ENCODE peak calls at places on chromosome 2, in seven cellular contexts. Q is PC-3, S is esophagus squamous epithelium, R is cardiac fibroblast, H is keratinocyte, V is mucosa of descending colon, D is mammary epithelial cell. P is an unnamed sample.

GRCh38 chr2:36570416-36570815 is 27.6 kb downstream of the FEZ2 start:
- DNase-seq in R (peak; percentile 59), S (no peak), H (no peak), Q (peak; percentile 46), D (no peak), V (no peak), P (peak; percentile 51)

GRCh38 chr2:96665083-96665569 is 22.6 kb downstream of the FER1L5 start:
- DNase-seq in R (peak; percentile 99), D (peak; percentile 97), V (no peak), H (peak; percentile 13), S (no peak), Q (peak; percentile 89), P (peak; percentile 100)

GRCh38 chr2:227479865-227480475 is 8.0 kb downstream of the AGFG1 start:
- DNase-seq in Q (peak; percentile 56), H (no peak), D (no peak), S (no peak), V (no peak), R (peak; percentile 69), P (peak; percentile 83)

GRCh38 chr2:236343400-236344161 is 79.4 kb upstream of the ASB18 start:
- DNase-seq in S (no peak), H (peak; percentile 53), Q (peak; percentile 79), V (no peak), D (peak; percentile 56), R (peak; percentile 86), P (peak; percentile 91)

GRCh38 chr2:229081411-229081810 is 189.7 kb downstream of the PID1 start:
- DNase-seq in D (no peak), Q (peak; percentile 49), V (no peak), S (no peak), R (peak; percentile 22), H (no peak), P (peak; percentile 47)

GRCh38 chr2:60515751-60516226 is 37.7 kb downstream of the BCL11A start:
- DNase-seq in R (peak; percentile 72), S (no peak), Q (peak; percentile 40), V (peak; percentile 35), D (peak; percentile 62), H (no peak), P (peak; percentile 95)

GRCh38 chr2:27442282-27442980 is at the start of gene KRTCAP3:
- DNase-seq in Q (peak; percentile 14), S (no peak), D (no peak), V (peak; percentile 90), R (no peak), H (no peak), P (no peak)

GRCh38 chr2:121220995-121221394 is 64.0 kb downstream of the TFCP2L1 start:
- DNase-seq in V (no peak), D (peak; percentile 70), H (peak; percentile 5), R (peak; percentile 46), Q (peak; percentile 68), S (no peak), P (peak; percentile 8)

GRCh38 chr2:192053921-192054320 is 140.8 kb downstream of the TMEFF2 start:
- DNase-seq in D (no peak), R (no peak), V (no peak), H (no peak), Q (no peak), S (no peak), P (no peak)

GRCh38 chr2:113058998-113059960 is at the start of gene IL36RN:
- DNase-seq in R (no peak), S (no peak), H (no peak), Q (no peak), V (no peak), D (no peak), P (no peak)

GRCh38 chr2:25043241-25043867 is 1.5 kb downstream of the EFR3B start:
- DNase-seq in D (no peak), V (no peak), R (peak; percentile 78), S (no peak), Q (peak; percentile 69), H (no peak), P (peak; percentile 90)

GRCh38 chr2:158131919-158132566 is 30.4 kb downstream of the UPP2 start:
- DNase-seq in S (no peak), H (no peak), Q (no peak), V (no peak), R (no peak), D (no peak), P (no peak)

GRCh38 chr2:143685439-143686078 is 556.3 kb downstream of the ARHGAP15 start:
- DNase-seq in D (no peak), S (no peak), V (no peak), H (no peak), R (no peak), Q (no peak), P (no peak)

GRCh38 chr2:138013651-138014050 is 49.4 kb downstream of the HNMT start:
- DNase-seq in R (no peak), H (no peak), S (no peak), V (no peak), D (no peak), Q (no peak), P (no peak)

GRCh38 chr2:54770676-54771075 is 47.2 kb downstream of the EML6 start:
- DNase-seq in H (no peak), V (no peak), D (no peak), R (no peak), Q (peak; percentile 11), S (no peak), P (no peak)

GRCh38 chr2:118974103-118974911 is 32.3 kb downstream of the MARCO start:
- DNase-seq in D (peak; percentile 90), V (no peak), R (peak; percentile 78), Q (peak; percentile 80), S (no peak), H (peak; percentile 87), P (peak; percentile 15)

GRCh38 chr2:238098854-238099708 is 1.1 kb upstream of the ESPNL start:
- DNase-seq in S (no peak), Q (peak; percentile 50), V (peak; percentile 66), D (no peak), H (no peak), R (no peak), P (no peak)

GRCh38 chr2:187976667-187977333 is 314.9 kb upstream of the GULP1 start:
- DNase-seq in D (no peak), H (no peak), S (no peak), V (no peak), R (no peak), Q (no peak), P (no peak)

GRCh38 chr2:187976259-187976658 is 315.4 kb upstream of the GULP1 start:
- DNase-seq in D (no peak), Q (no peak), R (no peak), V (no peak), H (no peak), S (no peak), P (no peak)

GRCh38 chr2:187966924-187967323 is 324.8 kb upstream of the GULP1 start:
- DNase-seq in R (no peak), V (no peak), Q (no peak), H (no peak), D (no peak), S (no peak), P (no peak)

GRCh38 chr2:187971893-187972292 is 319.8 kb upstream of the GULP1 start:
- DNase-seq in R (no peak), H (no peak), D (no peak), S (no peak), V (no peak), Q (no peak), P (no peak)
- TF ChIP-seq CTCF in R (no peak), H (peak; percentile 7), D (no peak), S (no peak), V (no peak), Q (peak; percentile 30), P (no peak)

DNA sequence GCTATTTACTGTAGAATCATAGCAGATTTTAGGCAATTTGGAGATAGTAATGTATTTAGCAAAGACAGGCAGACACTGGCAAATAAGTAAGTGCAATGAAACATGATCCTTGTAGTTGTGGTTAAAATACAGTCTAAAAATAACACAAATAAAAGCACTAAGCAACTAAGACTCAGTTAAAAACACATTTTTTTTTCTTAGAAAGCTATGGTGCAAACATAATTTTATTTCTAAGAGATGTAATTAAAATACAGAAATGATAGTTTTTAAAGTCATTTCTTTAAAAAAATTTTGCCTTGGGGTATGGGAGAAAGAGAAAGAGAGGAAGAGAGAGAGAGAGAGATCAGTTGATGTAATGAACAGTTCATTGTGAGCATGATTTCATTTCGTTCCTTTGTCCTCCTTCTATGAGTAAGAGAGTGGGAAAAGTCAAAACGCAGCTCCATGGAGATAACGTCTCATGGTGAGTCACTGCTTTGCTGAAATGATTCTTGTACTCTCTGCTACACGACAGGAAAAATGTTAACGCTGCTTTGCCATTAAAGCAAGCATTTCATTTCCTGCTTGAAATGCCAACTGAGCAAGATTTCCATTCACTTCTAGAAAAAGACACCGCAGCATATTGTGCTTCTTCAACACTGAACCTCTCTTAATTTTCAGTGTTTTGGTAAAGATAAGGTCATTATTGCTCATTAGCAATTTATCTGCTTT is 61.3 kb upstream of the PGAP1 start:
- DNase-seq in S (no peak), R (peak; percentile 99), H (peak; percentile 63), Q (peak; percentile 95), D (peak; percentile 97), V (no peak), P (peak; percentile 97)
- H3K4me3 ChIP-seq in S (no peak overlapping the region), R (peak overlapping the region; percentile 15), H (no peak overlapping the region), Q (peak overlapping the region; percentile 52), D (no peak overlapping the region), V (no peak overlapping the region), P (peak overlapping the region; percentile 4)

GRCh38 chr2:109061736-109062557 is 67.1 kb upstream of the SH3RF3 start:
- DNase-seq in Q (no peak), R (no peak), D (no peak), V (no peak), S (no peak), H (no peak), P (no peak)
- TF ChIP-seq CTCF in Q (no peak), R (no peak), D (no peak), V (no peak), S (no peak), H (no peak), P (no peak)

GRCh38 chr2:183533021-183533420 is 408.8 kb downstream of the NUP35 start:
- DNase-seq in Q (no peak), R (no peak), H (no peak), S (no peak), V (no peak), D (no peak), P (no peak)
- H3K4me3 ChIP-seq in Q (no peak overlapping the region), R (no peak overlapping the region), H (no peak overlapping the region), S (no peak overlapping the region), V (no peak overlapping the region), D (no peak overlapping the region), P (no peak overlapping the region)

GRCh38 chr2:170461875-170462274 is 253.3 kb upstream of the SP5 start:
- DNase-seq in R (no peak), Q (no peak), H (no peak), D (no peak), S (no peak), V (no peak), P (peak; percentile 23)
- TF ChIP-seq CTCF in R (no peak), Q (peak; percentile 30), H (peak; percentile 32), D (no peak), S (no peak), V (no peak), P (peak; percentile 51)